ENCODE peak calls at places on chromosomes 13 and 19, in ten cellular contexts. Q is colonic mucosa, F is AG04450, S is choroid plexus epithelial cell, D is progenitor cell of endocrine pancreas, W is Peyer's patch, O is mucosa of descending colon, K is Calu3, Y is body of pancreas, A is transverse colon. M is an unnamed sample.

GRCh38 chr13:62033932-62034331 is 618.3 kb upstream of the PCDH20 start:
- DNase-seq in Q (no peak), F (no peak), S (no peak), D (no peak), W (no peak), O (no peak), K (no peak), Y (no peak), A (no peak), M (no peak)

GRCh38 chr13:94318418-94318817 is 161.1 kb downstream of the DCT start:
- DNase-seq in Q (no peak), F (no peak), S (peak), D (no peak), W (no peak), O (no peak), K (no peak), Y (no peak), A (no peak), M (no peak)

GRCh38 chr13:110486061-110486780 is 75.3 kb downstream of the RAB20 start:
- DNase-seq in Q (no peak), F (no peak), S (no peak), D (no peak), W (no peak), O (no peak), K (no peak), Y (no peak), A (no peak), M (no peak)

GRCh38 chr19:49801966-49802661 is 11.0 kb downstream of the FUZ start:
- DNase-seq in Q (peak), F (peak), S (peak), D (no peak), W (peak), O (peak), K (no peak), Y (peak), A (peak), M (no peak)

GRCh38 chr13:59782696-59783095 is 381.0 kb downstream of the DIAPH3 start:
- DNase-seq in Q (no peak), F (no peak), S (no peak), D (no peak), W (no peak), O (no peak), K (no peak), Y (no peak), A (no peak), M (no peak)

GRCh38 chr19:48565090-48565489 is 13.1 kb downstream of the SULT2B1 start:
- DNase-seq in Q (no peak), F (no peak), S (peak), D (no peak), W (no peak), O (no peak), K (peak), Y (no peak), A (no peak), M (no peak)

GRCh38 chr13:28128030-28128429 is 10.3 kb upstream of the PAN3 start:
- DNase-seq in Q (no peak), F (no peak), S (no peak), D (no peak), W (no peak), O (no peak), K (no peak), Y (no peak), A (no peak), M (no peak)

GRCh38 chr13:42893346-42893745 is 98.7 kb downstream of the EPSTI1 start:
- DNase-seq in Q (no peak), F (no peak), S (peak), D (no peak), W (no peak), O (no peak), K (no peak), Y (no peak), A (no peak), M (no peak)

GRCh38 chr19:18191640-18192062 is 1.4 kb upstream of the MPV17L2 start:
- DNase-seq in Q (peak), F (no peak), S (no peak), D (no peak), W (no peak), O (no peak), K (no peak), Y (no peak), A (peak), M (no peak)

GRCh38 chr19:11535792-11536595 is 2.7 kb upstream of the CNN1 start:
- DNase-seq in Q (peak), F (peak), S (peak), D (peak), W (peak), O (peak), K (peak), Y (peak), A (peak), M (peak)

GRCh38 chr19:11528551-11529341 is at the start of gene ECSIT:
- DNase-seq in Q (peak), F (peak), S (peak), D (peak), W (peak), O (peak), K (peak), Y (peak), A (peak), M (peak)

GRCh38 chr19:11534538-11534937 is 4.1 kb upstream of the CNN1 start:
- DNase-seq in Q (no peak), F (no peak), S (no peak), D (no peak), W (no peak), O (no peak), K (no peak), Y (no peak), A (no peak), M (no peak)

DNA sequence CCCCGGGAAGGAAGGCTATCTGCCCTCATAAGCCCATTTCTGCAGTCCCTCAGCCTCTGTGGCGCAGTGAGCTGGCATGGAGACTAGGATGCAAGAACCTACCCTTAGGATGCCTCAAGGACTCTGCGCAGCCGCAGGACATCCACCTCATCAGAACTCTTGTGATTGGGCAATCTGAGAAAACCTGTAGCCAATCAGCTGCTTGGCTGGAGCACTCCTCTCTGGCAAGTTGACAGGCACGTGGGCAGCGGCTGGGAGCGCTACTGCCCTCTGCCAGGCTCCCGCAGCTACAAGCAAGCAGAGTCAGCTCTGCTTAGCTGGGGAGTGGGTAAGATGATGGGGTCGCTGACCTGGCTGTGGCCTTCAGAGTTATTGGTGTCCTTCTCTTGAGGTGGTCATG is 1.5 kb upstream of the ECSIT start:
- DNase-seq in Q (peak), F (peak), S (peak), D (no peak), W (peak), O (peak), K (peak), Y (peak), A (peak), M (peak)
- TF ChIP-seq CTCF in Q (no peak), F (peak), S (peak), D (peak), W (no peak), O (no peak), K (no peak), Y (peak), A (no peak), M (no peak)

GRCh38 chr19:5337126-5337525 is 3.5 kb downstream of the PTPRS start:
- DNase-seq in Q (no peak), F (no peak), S (no peak), D (no peak), W (no peak), O (no peak), K (no peak), Y (no peak), A (no peak), M (no peak)

GRCh38 chr19:5339950-5340636 is 519 bp downstream of the PTPRS start:
- DNase-seq in Q (no peak), F (no peak), S (no peak), D (peak), W (no peak), O (no peak), K (peak), Y (peak), A (no peak), M (no peak)

GRCh38 chr19:5337886-5338595 is 2.6 kb downstream of the PTPRS start:
- DNase-seq in Q (no peak), F (no peak), S (no peak), D (no peak), W (no peak), O (no peak), K (no peak), Y (no peak), A (no peak), M (no peak)

GRCh38 chr19:5339470-5339949 is 1.1 kb downstream of the PTPRS start:
- DNase-seq in Q (no peak), F (no peak), S (no peak), D (no peak), W (no peak), O (no peak), K (peak), Y (no peak), A (no peak), M (no peak)

DNA sequence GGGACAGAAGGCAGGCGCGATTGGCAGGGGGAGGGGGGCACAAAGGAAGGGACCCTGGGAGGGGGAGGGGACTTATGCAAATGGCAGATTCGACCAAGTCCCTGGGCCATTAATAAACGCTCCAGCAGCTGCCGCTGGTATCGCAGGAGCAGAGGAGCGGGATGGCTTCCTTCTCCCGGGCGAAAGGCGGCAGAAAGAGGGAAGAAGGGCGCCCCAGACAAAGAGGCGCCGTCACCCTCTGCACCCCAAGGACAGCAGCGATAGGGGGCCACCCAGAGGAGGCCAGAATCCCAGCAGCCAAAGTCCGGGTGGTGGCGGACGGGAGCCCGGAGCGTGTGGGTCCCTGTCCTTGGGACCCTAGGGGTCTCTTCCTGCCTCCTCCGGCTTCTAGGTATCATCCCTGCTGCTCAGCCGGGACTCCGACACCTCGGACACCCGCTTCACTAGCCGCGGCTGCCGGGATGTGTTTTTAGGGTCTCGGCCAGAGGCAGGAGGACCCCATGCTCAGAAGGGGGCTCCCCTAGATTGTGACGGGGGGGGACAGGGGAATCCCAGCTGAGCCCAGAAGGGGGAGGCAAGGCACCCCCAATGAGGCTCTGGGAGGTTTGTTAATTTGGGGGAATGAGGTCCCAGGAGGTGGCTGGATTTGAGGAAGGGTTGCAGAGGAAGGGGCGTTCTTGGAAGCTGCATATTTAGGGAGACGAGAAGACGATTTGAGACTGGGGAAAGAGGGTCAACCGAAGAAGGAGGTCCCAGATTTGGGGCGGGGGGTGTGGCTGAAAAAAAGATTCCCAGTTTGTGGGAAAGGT is 1.7 kb downstream of the PTPRS start:
- DNase-seq in Q (no peak), F (no peak), S (no peak), D (no peak), W (no peak), O (no peak), K (no peak), Y (no peak), A (no peak), M (no peak)
- TF ChIP-seq CTCF in Q (no peak), F (no peak), S (no peak), D (no peak), W (no peak), O (no peak), K (no peak), Y (no peak), A (no peak), M (no peak)

GRCh38 chr19:42116308-42117075 is 15.8 kb downstream of the POU2F2 start:
- DNase-seq in Q (no peak), F (no peak), S (no peak), D (no peak), W (no peak), O (no peak), K (no peak), Y (no peak), A (no peak), M (no peak)
- TF ChIP-seq CTCF in Q (no peak), F (peak), S (peak), D (peak), W (no peak), O (no peak), K (no peak), Y (no peak), A (no peak), M (no peak)

GRCh38 chr19:55676889-55677505 is 2.0 kb downstream of the EPN1 start:
- DNase-seq in Q (no peak), F (no peak), S (no peak), D (no peak), W (no peak), O (no peak), K (no peak), Y (no peak), A (no peak), M (no peak)

GRCh38 chr19:55674841-55675660 is at the start of gene EPN1:
- DNase-seq in Q (peak), F (peak), S (peak), D (peak), W (peak), O (peak), K (peak), Y (peak), A (peak), M (peak)

GRCh38 chr19:55677572-55678028 is 2.6 kb downstream of the EPN1 start:
- DNase-seq in Q (no peak), F (no peak), S (peak), D (no peak), W (no peak), O (no peak), K (no peak), Y (peak), A (no peak), M (no peak)

GRCh38 chr19:55675661-55676354 is 782 bp downstream of the EPN1 start:
- DNase-seq in Q (no peak), F (no peak), S (no peak), D (no peak), W (no peak), O (no peak), K (no peak), Y (no peak), A (no peak), M (no peak)

DNA sequence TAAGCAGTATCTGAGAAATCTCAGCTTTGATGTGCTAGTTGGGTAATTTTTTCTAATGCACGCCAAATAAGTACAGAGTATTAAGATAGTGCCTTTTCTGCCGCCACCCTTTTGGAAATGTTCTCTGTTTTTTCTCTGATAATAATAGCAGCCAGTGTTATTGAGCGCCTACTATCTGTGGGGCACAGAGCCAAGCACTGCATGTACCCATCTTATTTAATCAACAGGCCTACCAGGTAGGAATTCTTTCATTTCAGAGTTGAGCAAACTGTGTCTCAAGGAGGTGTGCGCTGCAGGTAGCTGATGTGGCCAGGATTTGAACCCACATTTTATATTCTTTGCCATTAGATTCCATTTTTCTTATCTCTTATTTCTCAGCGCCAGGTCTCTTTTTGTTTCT is 1.4 kb downstream of the EPN1 start:
- DNase-seq in Q (no peak), F (no peak), S (peak), D (no peak), W (no peak), O (no peak), K (no peak), Y (peak), A (no peak), M (no peak)
- TF ChIP-seq CTCF in Q (no peak), F (peak), S (peak), D (no peak), W (no peak), O (no peak), K (no peak), Y (peak), A (no peak), M (no peak)

DNA sequence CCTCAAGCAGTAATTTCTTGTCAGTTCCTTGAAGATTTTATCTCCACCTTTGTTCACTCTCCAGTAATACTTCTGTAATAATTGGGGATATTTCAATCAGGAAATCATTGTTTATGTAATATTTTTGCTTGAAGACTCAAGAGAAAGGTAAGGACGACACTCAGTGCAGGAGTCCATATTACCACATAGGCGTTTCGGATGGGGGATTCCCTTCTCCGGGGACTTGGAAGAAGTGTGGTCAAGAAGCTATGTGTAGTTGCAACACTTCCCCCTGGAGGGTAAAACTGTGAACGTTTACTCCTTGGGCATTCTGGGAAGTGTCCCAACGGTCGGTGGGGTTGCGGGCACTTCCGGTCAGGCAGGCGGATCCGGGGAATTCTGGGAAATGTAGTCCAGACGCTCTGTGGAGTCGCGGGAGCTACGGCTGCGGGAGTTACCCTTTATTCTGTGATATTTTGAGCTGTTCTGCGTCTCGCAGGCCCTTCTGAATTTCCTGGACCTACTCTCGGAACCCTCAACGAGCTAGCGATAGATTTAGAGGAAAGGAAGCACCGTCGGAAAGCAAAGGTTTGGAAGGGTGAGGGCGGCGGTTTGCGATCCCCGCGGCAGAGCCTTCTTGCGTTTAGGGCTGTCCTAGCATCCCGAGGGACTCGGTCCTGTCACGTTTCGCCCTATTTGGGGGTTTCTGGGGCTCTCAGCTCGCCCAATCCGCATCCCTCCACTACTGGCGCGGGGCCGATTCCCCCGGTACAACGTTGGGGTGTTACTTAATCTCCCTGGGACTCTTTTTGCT is at the start of gene ZNF221:
- DNase-seq in Q (peak), F (peak), S (peak), D (peak), W (peak), O (peak), K (peak), Y (peak), A (peak), M (peak)
- TF ChIP-seq CTCF in Q (peak), F (peak), S (peak), D (peak), W (peak), O (peak), K (peak), Y (peak), A (peak), M (no peak)

DNA sequence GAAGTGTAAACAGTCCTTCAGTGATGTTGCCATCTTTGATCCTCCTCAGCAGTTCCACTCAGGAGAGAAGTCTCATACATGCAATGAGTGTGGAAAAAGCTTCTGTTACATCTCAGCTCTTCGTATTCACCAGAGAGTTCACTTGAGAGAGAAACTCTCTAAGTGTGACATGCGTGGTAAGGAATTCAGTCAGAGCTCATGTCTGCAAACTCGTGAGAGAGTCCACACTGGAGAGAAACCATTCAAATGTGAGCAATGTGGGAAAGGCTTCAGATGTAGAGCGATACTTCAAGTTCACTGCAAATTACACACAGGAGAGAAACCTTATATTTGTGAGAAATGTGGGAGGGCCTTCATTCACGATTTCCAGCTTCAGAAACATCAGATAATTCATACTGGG is 7.7 kb downstream of the ZNF230 start:
- DNase-seq in Q (no peak), F (no peak), S (no peak), D (no peak), W (no peak), O (no peak), K (no peak), Y (no peak), A (no peak), M (no peak)
- TF ChIP-seq CTCF in Q (no peak), F (no peak), S (no peak), D (no peak), W (no peak), O (no peak), K (no peak), Y (no peak), A (no peak), M (no peak)

DNA sequence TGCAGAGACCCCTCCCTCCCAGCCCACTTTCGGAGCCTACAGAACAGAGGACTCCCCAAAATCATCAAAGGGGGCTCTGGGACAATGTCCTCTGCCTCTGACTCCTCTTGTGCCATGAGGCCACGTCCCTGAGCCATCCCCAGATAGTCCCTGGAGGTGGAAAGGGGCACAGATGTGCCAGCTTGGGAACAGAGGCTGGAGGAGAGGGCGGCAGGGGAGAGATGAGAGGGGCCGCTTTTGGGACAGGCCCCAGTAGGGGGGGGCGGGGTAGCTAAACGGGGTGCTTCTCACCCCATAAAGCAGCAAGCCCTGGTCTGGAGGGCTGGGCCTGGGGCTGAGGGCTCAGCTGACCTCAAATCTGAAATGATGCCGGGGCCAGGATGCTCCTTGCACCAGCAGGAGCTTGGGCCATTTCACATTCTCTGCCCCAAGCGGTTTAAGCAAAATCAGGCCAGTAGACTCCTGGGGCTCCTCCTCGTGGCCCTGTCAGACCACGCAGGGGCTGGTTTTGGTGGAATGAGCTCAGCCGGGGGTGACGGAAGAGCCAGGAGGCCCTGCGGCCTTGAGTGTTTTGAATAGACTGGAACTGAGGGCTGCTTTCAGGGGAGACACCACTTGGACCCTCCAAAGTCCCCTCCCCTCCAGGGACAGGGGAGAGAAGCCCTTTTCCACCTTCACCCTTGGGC is 27.1 kb downstream of the ONECUT3 start:
- DNase-seq in Q (no peak), F (no peak), S (peak), D (no peak), W (no peak), O (no peak), K (peak), Y (no peak), A (no peak), M (no peak)
- TF ChIP-seq CTCF in Q (no peak), F (peak), S (peak), D (peak), W (no peak), O (no peak), K (no peak), Y (no peak), A (no peak), M (no peak)

M was measured in activated CD8-positive, alpha-beta T cell treated with anti-CD3 and anti-CD28 coated beads for 36 hours.